ENCODE peak calls at places on chromosome 1, in six cellular contexts. P, M, C, E, V and G are unnamed samples.

GRCh38 chr1:228956864-228957263 is 221.6 kb downstream of the RHOU start:
- DNase-seq in P (no peak), E (no peak), M (no peak), V (no peak), C (no peak), G (no peak)

GRCh38 chr1:24849653-24850295 is 80.3 kb downstream of the RUNX3 start:
- DNase-seq in P (no peak), M (peak; percentile 25), E (peak; percentile 52), C (no peak), V (no peak), G (peak; percentile 49)

GRCh38 chr1:172530000-172530399 is 3.0 kb upstream of the SUCO start:
- DNase-seq in C (no peak), E (no peak), P (no peak), V (no peak), M (no peak), G (no peak)

GRCh38 chr1:20343149-20343936 is 52.7 kb downstream of the VWA5B1 start:
- DNase-seq in E (peak; percentile 57), M (no peak), P (no peak), V (no peak), C (no peak), G (no peak)

GRCh38 chr1:85047472-85048295 is 616 bp downstream of the MCOLN3 start:
- DNase-seq in M (no peak), E (no peak), V (peak; percentile 45), P (no peak), C (no peak), G (no peak)

GRCh38 chr1:213742992-213743391 is 244.8 kb upstream of the PROX1 start:
- DNase-seq in C (no peak), E (no peak), M (no peak), P (no peak), V (no peak), G (no peak)

GRCh38 chr1:248825136-248825535 is 579 bp downstream of the SH3BP5L start:
- DNase-seq in V (no peak), M (no peak), C (no peak), E (peak; percentile 30), P (no peak), G (no peak)

GRCh38 chr1:171179323-171180227 is 5.5 kb upstream of the FMO2 start:
- DNase-seq in E (no peak), V (no peak), M (no peak), P (no peak), C (no peak), G (no peak)

GRCh38 chr1:6116137-6116536 is 64.0 kb downstream of the CHD5 start:
- DNase-seq in M (no peak), E (no peak), C (peak; percentile 51), P (no peak), V (no peak), G (no peak)

GRCh38 chr1:37325010-37325409 is 149.4 kb upstream of the ZC3H12A start:
- DNase-seq in M (no peak), C (no peak), E (no peak), V (no peak), P (no peak), G (no peak)

GRCh38 chr1:33455537-33456301 is 16.7 kb upstream of the ZSCAN20 start:
- DNase-seq in V (no peak), C (peak; percentile 86), E (no peak), P (no peak), M (peak; percentile 42), G (no peak)

GRCh38 chr1:180975551-180975950 is 47.1 kb downstream of the STX6 start:
- DNase-seq in E (no peak), C (peak; percentile 31), P (no peak), V (no peak), M (no peak), G (no peak)

GRCh38 chr1:183840140-183840539 is 35.2 kb downstream of the RGL1 start:
- DNase-seq in E (no peak), V (no peak), P (no peak), C (peak; percentile 52), M (no peak), G (no peak)

GRCh38 chr1:48654606-48655210 is 122.0 kb downstream of the BEND5 start:
- DNase-seq in M (no peak), V (no peak), C (no peak), E (no peak), P (no peak), G (no peak)

GRCh38 chr1:163036661-163037060 is 32.5 kb upstream of the RGS4 start:
- DNase-seq in C (no peak), V (no peak), P (no peak), E (no peak), M (no peak), G (no peak)

GRCh38 chr1:203378529-203379271 is 27.8 kb upstream of the FMOD start:
- DNase-seq in V (no peak), E (no peak), P (no peak), C (no peak), M (no peak), G (peak; percentile 36)

GRCh38 chr1:56077223-56077622 is 502.1 kb downstream of the PLPP3 start:
- DNase-seq in P (no peak), V (no peak), M (no peak), C (no peak), E (no peak), G (no peak)

GRCh38 chr1:186842547-186842946 is 13.8 kb downstream of the PLA2G4A start:
- DNase-seq in V (no peak), P (no peak), C (no peak), E (no peak), M (no peak), G (no peak)

GRCh38 chr1:11101347-11101746 is 1.7 kb upstream of the EXOSC10 start:
- DNase-seq in M (no peak), P (no peak), C (no peak), V (no peak), E (no peak), G (no peak)

GRCh38 chr1:51235611-51236547 is at the start of gene RNF11:
- DNase-seq in C (peak; percentile 85), P (peak; percentile 89), E (peak; percentile 85), V (peak; percentile 84), M (peak; percentile 96), G (peak; percentile 97)
- TF ChIP-seq CTCF in C (no peak), P (no peak), E (no peak), V (no peak), M (no peak), G (no peak)

GRCh38 chr1:42746436-42747105 is 6.5 kb upstream of the CLDN19 start:
- DNase-seq in E (no peak), V (no peak), C (no peak), P (peak; percentile 10), M (no peak), G (no peak)
- TF ChIP-seq CTCF in E (no peak), V (no peak), C (no peak), P (no peak), M (no peak), G (no peak)

DNA sequence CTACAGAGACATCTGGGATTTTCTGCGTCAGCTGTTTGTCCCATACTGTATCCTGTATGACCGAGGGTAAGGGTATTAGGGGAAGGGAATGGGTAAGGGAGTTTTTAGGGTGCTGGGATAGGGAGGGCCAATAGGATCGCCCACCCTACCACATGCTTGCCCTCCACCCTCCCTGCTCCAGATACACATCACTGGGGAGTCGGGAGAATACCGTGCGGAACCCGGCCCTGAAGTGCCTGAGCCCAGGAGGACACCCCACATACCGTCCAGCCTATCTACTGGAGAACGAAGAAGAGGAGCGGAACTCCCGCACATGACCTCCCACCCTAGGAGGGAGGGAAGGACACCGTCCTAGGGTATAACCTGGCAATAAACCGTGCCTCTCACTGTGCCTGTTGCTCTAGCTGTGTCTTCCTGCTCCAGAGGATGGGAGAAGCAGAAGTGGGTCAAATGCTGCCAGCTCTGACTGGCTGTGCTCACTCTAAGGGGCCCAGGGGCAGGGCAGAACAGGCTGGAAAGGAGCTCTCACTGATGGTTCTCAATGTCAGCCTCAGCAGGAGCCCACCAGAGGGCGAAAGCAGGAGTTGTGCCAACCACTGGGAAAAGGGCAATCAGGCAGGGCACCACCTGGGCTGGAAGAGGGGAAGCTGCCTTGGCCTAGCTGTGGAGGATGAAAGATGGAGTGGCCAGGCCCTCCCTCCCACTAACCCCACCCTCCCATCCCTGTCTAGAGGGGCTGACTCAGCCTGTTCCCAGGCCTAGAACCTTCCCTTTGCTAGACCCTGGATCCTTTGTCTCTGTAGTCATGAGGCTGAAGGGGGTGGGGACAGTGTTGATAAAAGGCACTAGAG is 440 bp upstream of the LENEP start:
- DNase-seq in M (no peak), V (no peak), E (no peak), C (no peak), P (no peak), G (no peak)
- TF ChIP-seq CTCF in M (no peak), V (peak; percentile 18), E (no peak), C (no peak), P (no peak), G (peak; percentile 30)

GRCh38 chr1:160767417-160768294 is 28.3 kb upstream of the LY9 start:
- DNase-seq in M (no peak), V (no peak), P (no peak), C (peak; percentile 62), E (no peak), G (no peak)

GRCh38 chr1:160773088-160773487 is 22.9 kb upstream of the LY9 start:
- DNase-seq in E (no peak), C (no peak), M (no peak), P (no peak), V (no peak), G (no peak)

GRCh38 chr1:160763993-160764392 is 24.9 kb downstream of the SLAMF7 start:
- DNase-seq in C (no peak), P (no peak), V (no peak), M (no peak), E (no peak), G (no peak)

DNA sequence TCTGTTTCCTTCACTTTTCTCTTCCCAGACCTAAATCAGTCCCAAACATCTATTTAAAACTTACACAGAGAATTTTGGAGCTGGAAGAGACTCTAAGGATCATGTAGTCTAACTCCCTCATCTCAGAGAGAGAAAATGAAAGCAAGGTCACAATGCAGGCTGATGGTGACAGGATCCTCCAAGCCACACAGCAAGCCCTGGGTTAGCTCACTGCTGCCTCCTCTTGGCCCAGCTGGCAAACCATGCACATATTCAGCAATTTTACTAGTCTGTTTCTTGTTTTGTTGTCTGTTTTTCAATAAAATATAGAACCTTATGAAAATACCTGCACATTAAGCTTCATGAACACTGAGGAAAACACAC is 27.7 kb upstream of the LY9 start:
- DNase-seq in E (peak; percentile 77), M (peak; percentile 58), C (peak; percentile 60), V (no peak), P (no peak), G (no peak)
- TF ChIP-seq CTCF in E (peak; percentile 74), M (peak; percentile 11), C (peak; percentile 70), V (peak; percentile 35), P (peak; percentile 16), G (no peak)